ENCODE peak calls at places on chromosomes 11 and 22, in four cellular contexts. L is fibroblast of lung, Y is PC-3, D is HCT116. P is an unnamed sample.

GRCh38 chr22:30868663-30869385 is 99.8 kb downstream of the MORC2 start:
- DNase-seq in L (peak; percentile 50), Y (no peak), D (no peak), P (peak; percentile 37)

GRCh38 chr11:76209671-76209955 is 3.3 kb upstream of the WNT11 start:
- DNase-seq in L (no peak), Y (no peak), D (no peak), P (peak; percentile 36)

GRCh38 chr11:34859496-34859895 is 56.7 kb downstream of the APIP start:
- DNase-seq in L (no peak), Y (no peak), D (no peak), P (no peak)

GRCh38 chr11:69799582-69799981 is 19.6 kb downstream of the FGF3 start:
- DNase-seq in L (peak; percentile 20), Y (peak; percentile 70), D (peak; percentile 84), P (no peak)

GRCh38 chr11:44446341-44446712 is 119.1 kb upstream of the CD82 start:
- DNase-seq in L (no peak), Y (no peak), D (no peak), P (no peak)

GRCh38 chr22:40215266-40215665 is 37.5 kb downstream of the TNRC6B start:
- DNase-seq in L (no peak), Y (no peak), D (no peak), P (no peak)

GRCh38 chr11:63768232-63769043 is at the start of gene ZFTA:
- DNase-seq in L (peak; percentile 51), Y (peak; percentile 64), D (no peak), P (peak; percentile 86)

GRCh38 chr22:22802346-22802970 is 85.2 kb upstream of the IGLL5 start:
- DNase-seq in L (no peak), Y (no peak), D (no peak), P (no peak)

GRCh38 chr11:88050247-88050646 is 125.0 kb downstream of the RAB38 start:
- DNase-seq in L (no peak), Y (peak; percentile 70), D (no peak), P (no peak)

GRCh38 chr11:47125083-47125482 is 51.6 kb downstream of the ARFGAP2 start:
- DNase-seq in L (no peak), Y (no peak), D (no peak), P (no peak)
- H3K36me3 ChIP-seq in L (no peaks in the 10 kb centered on the region), Y (no peaks in the 10 kb centered on the region), D (no peaks in the 10 kb centered on the region), P (no peaks in the 10 kb centered on the region)

DNA sequence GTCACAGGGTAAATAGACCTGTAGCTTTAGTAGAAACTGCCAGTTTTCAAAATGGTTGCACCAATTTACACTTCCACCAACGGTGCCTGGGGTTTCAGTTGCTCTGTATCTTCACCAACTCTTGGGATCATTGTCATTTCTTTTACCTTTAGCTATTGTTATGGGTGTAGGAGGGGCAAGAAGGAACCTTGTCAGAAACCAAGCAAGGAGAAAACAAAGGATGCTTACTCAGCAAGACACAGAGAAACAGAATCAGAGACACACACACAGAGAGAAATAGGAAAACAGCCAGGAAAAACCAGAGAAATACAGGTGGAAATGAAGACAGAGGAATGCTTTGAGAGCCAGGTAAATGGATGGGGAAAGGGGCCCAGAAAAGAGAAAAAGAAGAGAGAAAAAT is 367.6 kb downstream of the MIAT start:
- DNase-seq in L (no peak), Y (no peak), D (no peak), P (no peak)
- H3K9ac ChIP-seq in L (no peak overlapping the region), Y (no peak overlapping the region), D (no peak overlapping the region), P (no peak overlapping the region)

GRCh38 chr11:73563539-73564200 is 34.2 kb downstream of the FAM168A start:
- DNase-seq in L (no peak), Y (no peak), D (no peak), P (no peak)

GRCh38 chr11:73566422-73566821 is 31.5 kb downstream of the FAM168A start:
- DNase-seq in L (peak; percentile 25), Y (no peak), D (no peak), P (no peak)

GRCh38 chr11:73565804-73566203 is 32.1 kb downstream of the FAM168A start:
- DNase-seq in L (no peak), Y (no peak), D (no peak), P (no peak)

GRCh38 chr11:73566977-73567755 is 30.7 kb downstream of the FAM168A start:
- DNase-seq in L (peak; percentile 32), Y (no peak), D (no peak), P (no peak)

DNA sequence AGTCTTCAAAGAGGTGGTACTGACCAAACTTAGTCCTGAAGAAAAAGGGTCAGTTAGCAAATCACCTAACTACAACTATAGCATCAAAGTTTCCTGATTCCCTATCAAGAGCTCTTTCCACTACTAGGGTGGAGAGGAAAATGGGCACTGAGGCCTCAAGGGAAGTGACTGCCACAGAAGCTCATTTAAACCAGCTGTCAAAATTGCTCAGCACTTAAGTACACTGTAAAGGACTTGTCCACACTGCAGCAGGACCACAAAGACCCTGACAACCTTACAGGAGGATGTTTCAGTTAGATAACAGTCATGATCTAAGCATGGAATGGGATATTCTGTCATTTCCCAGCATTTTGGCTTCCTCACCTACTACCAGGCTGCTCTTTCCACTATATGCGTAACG is 33.0 kb downstream of the FAM168A start:
- DNase-seq in L (no peak), Y (no peak), D (no peak), P (no peak)
- H3K4me3 ChIP-seq in L (no peak overlapping the region), Y (no peak overlapping the region), D (no peak overlapping the region), P (no peak overlapping the region)

DNA sequence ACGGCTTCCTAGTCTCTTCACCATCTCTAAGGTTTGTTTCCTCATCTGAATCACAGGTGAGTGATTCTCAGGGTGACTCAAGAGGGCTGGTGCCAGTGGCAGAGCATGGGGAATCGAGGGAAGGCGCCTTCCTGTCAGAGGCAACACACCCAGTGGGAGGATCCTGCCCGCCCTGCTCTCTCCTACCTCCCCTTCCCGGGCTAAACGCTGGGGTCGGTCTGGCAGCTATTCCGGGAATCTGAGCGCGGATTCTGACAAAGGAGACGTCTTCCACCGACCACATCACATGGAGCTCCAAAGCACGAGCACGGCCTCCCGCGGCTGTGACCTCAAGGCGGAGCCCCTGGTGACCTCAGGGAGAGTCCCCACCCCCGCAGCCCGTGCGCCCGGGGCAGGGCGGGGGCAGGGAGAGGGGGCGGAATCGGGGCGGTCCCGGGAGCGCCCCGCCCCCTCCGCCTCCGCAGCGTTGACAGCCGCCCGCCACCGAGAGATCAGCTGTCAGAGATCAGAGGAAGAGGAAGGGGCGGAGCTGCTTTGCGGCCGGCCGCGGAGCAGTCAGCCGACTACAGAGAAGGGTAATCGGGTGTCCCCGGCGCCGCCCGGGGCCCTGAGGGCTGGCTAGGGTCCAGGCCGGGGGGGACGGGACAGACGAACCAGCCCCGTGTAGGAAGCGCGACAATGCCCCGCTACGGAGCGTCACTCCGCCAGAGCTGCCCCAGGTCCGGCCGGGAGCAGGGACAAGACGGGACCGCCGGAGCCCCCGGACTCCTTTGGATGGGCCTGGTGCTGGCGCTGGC is at the start of gene SMPD1:
- DNase-seq in L (peak; percentile 82), Y (peak; percentile 94), D (peak; percentile 81), P (peak; percentile 94)
- H3K36me3 ChIP-seq in L (peaks cover 5% of the 10 kb centered on the region), Y (no peaks in the 10 kb centered on the region), D (no peaks in the 10 kb centered on the region), P (peaks cover 14% of the 10 kb centered on the region)

GRCh38 chr11:102603576-102603975 is 21.6 kb downstream of the MMP20 start:
- DNase-seq in L (peak; percentile 33), Y (no peak), D (no peak), P (no peak)
- H3K9ac ChIP-seq in L (no peak overlapping the region), Y (no peak overlapping the region), D (peak overlapping the region; percentile 59), P (no peak overlapping the region)